ENCODE peak calls at places on chromosomes 12 and 14, in seven cellular contexts. M, B, O, G, H, K and N are unnamed samples.

GRCh38 chr14:103348154-103348553 is 14.1 kb downstream of the EIF5 start:
- DNase-seq in M (peak; percentile 74), B (peak; percentile 60), O (no peak), G (no peak), H (peak; percentile 77), K (no peak), N (no peak)

GRCh38 chr14:103607039-103607668 is 21.9 kb upstream of the KLC1 start:
- DNase-seq in M (peak; percentile 96), B (peak; percentile 92), O (peak; percentile 83), G (no peak), H (peak; percentile 92), K (peak; percentile 43), N (peak; percentile 50)

GRCh38 chr12:14185441-14186192 is 179.9 kb upstream of the ATF7IP start:
- DNase-seq in M (peak; percentile 37), B (peak; percentile 6), O (no peak), G (peak; percentile 46), H (peak; percentile 38), K (no peak), N (peak; percentile 79)

GRCh38 chr14:52960627-52961026 is 9.8 kb upstream of the FERMT2 start:
- DNase-seq in M (no peak), B (no peak), O (no peak), G (no peak), H (no peak), K (no peak), N (no peak)

GRCh38 chr12:119475650-119476049 is 117.9 kb upstream of the TMEM233 start:
- DNase-seq in M (no peak), B (no peak), O (no peak), G (no peak), H (no peak), K (no peak), N (no peak)

GRCh38 chr12:40033260-40033649 is 72.6 kb downstream of the SLC2A13 start:
- DNase-seq in M (no peak), B (no peak), O (no peak), G (no peak), H (no peak), K (no peak), N (no peak)

GRCh38 chr12:110533607-110534006 is 31.5 kb downstream of the RAD9B start:
- DNase-seq in M (peak; percentile 61), B (peak; percentile 35), O (no peak), G (no peak), H (peak; percentile 92), K (no peak), N (no peak)

GRCh38 chr14:50056457-50056856 is 59.9 kb downstream of the VCPKMT start:
- DNase-seq in M (no peak), B (no peak), O (no peak), G (no peak), H (no peak), K (no peak), N (no peak)

GRCh38 chr12:102939059-102939458 is 18.4 kb upstream of the ASCL1 start:
- DNase-seq in M (no peak), B (no peak), O (no peak), G (no peak), H (no peak), K (no peak), N (no peak)

GRCh38 chr12:11016937-11017336 is 5.5 kb downstream of the TAS2R19 start:
- DNase-seq in M (no peak), B (no peak), O (no peak), G (no peak), H (no peak), K (no peak), N (no peak)

GRCh38 chr12:50765325-50765911 is 1.5 kb downstream of the ATF1 start:
- DNase-seq in M (peak; percentile 66), B (no peak), O (no peak), G (peak; percentile 85), H (peak; percentile 56), K (peak; percentile 39), N (no peak)

GRCh38 chr14:24439257-24439656 is 3.3 kb downstream of the SDR39U1 start:
- DNase-seq in M (no peak), B (no peak), O (no peak), G (no peak), H (no peak), K (no peak), N (no peak)

GRCh38 chr14:38255673-38256357 is at the start of gene CLEC14A:
- DNase-seq in M (no peak), B (peak; percentile 6), O (peak; percentile 83), G (no peak), H (no peak), K (peak; percentile 3), N (no peak)

GRCh38 chr12:96878704-96879103 is 28.4 kb upstream of the NEDD1 start:
- DNase-seq in M (peak; percentile 17), B (peak; percentile 96), O (no peak), G (no peak), H (peak; percentile 80), K (no peak), N (no peak)

GRCh38 chr12:1936406-1937320 is 18.2 kb upstream of the CACNA2D4 start:
- DNase-seq in M (peak; percentile 74), B (peak; percentile 81), O (no peak), G (peak; percentile 13), H (peak; percentile 82), K (no peak), N (no peak)

GRCh38 chr12:1935700-1936378 is 17.4 kb upstream of the CACNA2D4 start:
- DNase-seq in M (no peak), B (no peak), O (no peak), G (no peak), H (no peak), K (no peak), N (no peak)

GRCh38 chr12:1937481-1938224 is 19.2 kb upstream of the CACNA2D4 start:
- DNase-seq in M (no peak), B (no peak), O (no peak), G (no peak), H (no peak), K (no peak), N (no peak)

GRCh38 chr12:1939316-1939715 is 20.9 kb upstream of the CACNA2D4 start:
- DNase-seq in M (no peak), B (no peak), O (no peak), G (no peak), H (no peak), K (no peak), N (no peak)

DNA sequence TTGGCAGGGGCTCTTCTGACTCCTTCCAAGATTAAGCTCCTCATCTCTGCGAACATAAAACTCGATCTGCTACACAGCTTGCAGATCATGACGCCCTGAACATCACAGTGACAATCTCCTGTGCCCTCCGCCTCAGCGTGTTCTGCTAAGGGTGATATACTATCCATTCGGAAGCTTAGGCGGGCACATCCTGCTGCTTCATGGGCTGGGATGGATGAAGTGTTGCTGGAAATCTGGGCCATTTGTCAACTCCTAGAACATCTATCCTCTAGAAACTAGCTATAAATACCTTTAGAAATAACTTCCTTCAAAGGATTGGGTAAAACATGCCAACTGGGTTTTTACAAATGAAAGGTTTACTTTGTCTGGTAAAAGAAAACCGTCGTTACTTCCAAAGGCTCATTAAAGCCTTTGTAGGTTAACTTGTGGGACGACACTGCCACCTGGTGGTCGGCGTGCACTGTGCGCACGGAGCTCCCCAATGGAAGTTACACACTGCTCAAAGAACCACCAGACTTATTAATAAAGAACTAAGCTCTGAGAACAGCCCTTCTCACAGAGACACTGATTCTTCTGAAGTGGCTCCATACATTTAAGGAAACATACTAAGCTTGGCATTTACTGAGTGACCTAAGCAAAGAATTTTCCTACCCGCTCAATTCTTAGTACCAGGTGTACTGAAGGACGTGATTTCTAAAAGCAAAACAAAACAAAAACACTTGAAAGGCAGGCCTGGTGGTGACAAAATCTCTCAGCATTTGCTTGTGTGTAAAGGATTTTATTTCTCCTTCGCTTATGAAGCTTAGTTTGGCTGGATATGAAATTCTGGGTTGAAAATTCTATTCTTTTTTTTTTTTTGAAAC is 21.5 kb upstream of the CACNA2D4 start:
- DNase-seq in M (peak; percentile 83), B (peak; percentile 46), O (peak; percentile 96), G (peak; percentile 72), H (peak; percentile 78), K (peak; percentile 92), N (peak; percentile 84)
- H3K4me1 ChIP-seq in M (peaks cover 3% of the 10 kb centered on the region), B (peaks cover 19% of the 10 kb centered on the region), O (no peaks in the 10 kb centered on the region), G (peaks cover 17% of the 10 kb centered on the region), H (peaks cover 12% of the 10 kb centered on the region), K (peaks cover 3% of the 10 kb centered on the region), N (no peaks in the 10 kb centered on the region)

GRCh38 chr12:3727354-3727753 is 25.6 kb downstream of the CRACR2A start:
- DNase-seq in M (no peak), B (no peak), O (no peak), G (no peak), H (no peak), K (no peak), N (no peak)

GRCh38 chr12:3727877-3728632 is 24.9 kb downstream of the CRACR2A start:
- DNase-seq in M (peak; percentile 54), B (peak; percentile 47), O (no peak), G (no peak), H (peak; percentile 33), K (peak; percentile 17), N (no peak)

GRCh38 chr12:3726455-3726854 is 26.5 kb downstream of the CRACR2A start:
- DNase-seq in M (no peak), B (no peak), O (no peak), G (no peak), H (no peak), K (no peak), N (no peak)

GRCh38 chr12:3730111-3730510 is 22.8 kb downstream of the CRACR2A start:
- DNase-seq in M (no peak), B (no peak), O (no peak), G (no peak), H (no peak), K (no peak), N (no peak)

GRCh38 chr12:3728686-3729085 is 24.2 kb downstream of the CRACR2A start:
- DNase-seq in M (no peak), B (no peak), O (no peak), G (no peak), H (no peak), K (no peak), N (no peak)
- H3K4me1 ChIP-seq in M (no peaks in the 10 kb centered on the region), B (no peaks in the 10 kb centered on the region), O (no peaks in the 10 kb centered on the region), G (no peaks in the 10 kb centered on the region), H (no peaks in the 10 kb centered on the region), K (peaks cover 25% of the 10 kb centered on the region), N (no peaks in the 10 kb centered on the region)

DNA sequence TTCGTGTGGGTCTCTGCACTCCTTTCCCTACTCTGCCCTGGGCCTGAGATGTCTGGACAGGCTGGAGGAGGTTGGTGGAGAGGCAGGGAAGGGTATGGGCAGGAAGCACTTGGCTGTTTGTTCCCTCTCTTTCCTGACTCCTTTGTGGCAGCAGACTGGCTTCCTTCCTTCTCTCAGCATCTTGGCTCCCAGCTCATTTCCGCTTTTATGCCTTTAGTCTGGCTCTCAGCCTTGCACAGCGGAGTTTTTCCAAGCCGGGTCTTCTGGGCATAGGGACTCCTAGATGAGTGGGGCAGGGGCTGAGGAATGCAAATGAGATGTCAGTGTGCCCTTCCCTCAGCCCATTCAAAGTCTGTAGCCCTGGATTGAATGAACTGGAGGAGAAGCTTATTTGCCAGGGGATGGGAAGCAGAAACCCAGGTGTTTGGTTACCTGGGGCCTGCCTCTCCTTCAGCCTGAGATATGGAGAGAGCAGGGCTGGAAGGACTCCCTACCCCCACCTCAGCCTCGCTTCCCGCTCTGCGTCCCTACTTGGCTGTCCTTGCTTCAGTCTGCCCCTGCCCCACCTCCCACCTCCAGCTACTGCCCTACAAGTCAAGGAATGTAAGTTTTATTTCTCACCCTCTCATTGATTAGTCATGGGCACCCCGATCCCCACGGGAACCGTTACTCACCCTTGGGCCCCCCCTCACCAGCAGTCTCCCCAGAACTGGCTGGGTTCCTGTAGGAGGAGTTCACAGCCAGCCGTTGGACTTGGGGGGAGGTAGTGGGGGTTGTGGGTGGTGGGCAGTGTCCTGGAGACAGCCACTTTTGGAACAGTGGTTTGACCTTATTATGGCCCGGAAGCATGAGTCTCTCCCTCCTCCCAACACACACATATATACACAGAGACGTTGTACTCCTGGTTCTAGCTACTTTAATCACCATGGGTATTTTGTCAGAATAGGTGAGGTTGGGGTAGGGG is 9.3 kb upstream of the ITGA5 start:
- DNase-seq in M (peak; percentile 85), B (peak; percentile 78), O (no peak), G (no peak), H (peak; percentile 68), K (no peak), N (no peak)
- H3K4me1 ChIP-seq in M (peaks cover 27% of the 10 kb centered on the region), B (peaks cover 34% of the 10 kb centered on the region), O (peaks cover 21% of the 10 kb centered on the region), G (peaks cover 32% of the 10 kb centered on the region), H (peaks cover 22% of the 10 kb centered on the region), K (peaks cover 23% of the 10 kb centered on the region), N (peaks cover 7% of the 10 kb centered on the region)

GRCh38 chr12:52014567-52015392 is 8.0 kb downstream of the TAMALIN start:
- DNase-seq in M (no peak), B (peak; percentile 40), O (no peak), G (no peak), H (no peak), K (no peak), N (no peak)
- H3K4me1 ChIP-seq in M (peaks cover 7% of the 10 kb centered on the region), B (peaks cover 17% of the 10 kb centered on the region), O (peaks cover 9% of the 10 kb centered on the region), G (peaks cover 12% of the 10 kb centered on the region), H (peaks cover 9% of the 10 kb centered on the region), K (no peaks in the 10 kb centered on the region), N (no peaks in the 10 kb centered on the region)